ENCODE peak calls at places on chromosomes 16 and 17, in seven cellular contexts. J is keratinocyte, T is trophoblast cell, R is ascending aorta, F is thoracic aorta, P is foreskin keratinocyte, D is MM.1S. N is an unnamed sample.
A peak's percentile ranks its signal among the peaks of the same experiment; 100 is the strongest.

GRCh38 chr17:50129303-50129945 is 536 bp downstream of the SAMD14 start:
- DNase-seq in J (no peak), T (no peak), R (no peak), F (no peak), P (no peak), D (no peak), N (no peak)

GRCh38 chr16:64351116-64351515 is 770.7 kb downstream of the CDH11 start:
- DNase-seq in J (no peak), T (no peak), R (no peak), F (no peak), P (no peak), D (no peak), N (no peak)

GRCh38 chr17:43701318-43701743 is 39.6 kb upstream of the MEOX1 start:
- DNase-seq in J (no peak), T (no peak), R (no peak), F (no peak), P (no peak), D (peak; percentile 51), N (no peak)

GRCh38 chr17:43713494-43714162 is 45.0 kb downstream of the SOST start:
- DNase-seq in J (no peak), T (peak; percentile 47), R (no peak), F (no peak), P (peak; percentile 18), D (peak; percentile 17), N (no peak)

GRCh38 chr17:14926526-14927122 is 338.5 kb downstream of the PMP22 start:
- DNase-seq in J (no peak), T (peak; percentile 84), R (no peak), F (no peak), P (peak; percentile 49), D (peak; percentile 60), N (peak; percentile 22)

GRCh38 chr17:79145548-79145947 is 70.9 kb downstream of the ENGASE start:
- DNase-seq in J (no peak), T (no peak), R (no peak), F (no peak), P (no peak), D (no peak), N (no peak)

GRCh38 chr17:48153711-48154642 is 46.4 kb downstream of the SNX11 start:
- DNase-seq in J (no peak), T (no peak), R (no peak), F (no peak), P (peak; percentile 4), D (peak; percentile 35), N (no peak)

GRCh38 chr17:3529817-3530741 is 27.5 kb downstream of the TRPV3 start:
- DNase-seq in J (no peak), T (peak; percentile 89), R (no peak), F (no peak), P (no peak), D (no peak), N (no peak)

GRCh38 chr16:180101-180920 is at the start of gene HBQ1:
- DNase-seq in J (no peak), T (peak; percentile 41), R (no peak), F (no peak), P (no peak), D (no peak), N (no peak)

GRCh38 chr17:48646183-48647102 is 20.3 kb upstream of the HOXB9 start:
- DNase-seq in J (no peak), T (no peak), R (no peak), F (no peak), P (no peak), D (no peak), N (no peak)

GRCh38 chr17:56891751-56892150 is 22.1 kb downstream of the TRIM25 start:
- DNase-seq in J (no peak), T (peak; percentile 48), R (no peak), F (no peak), P (no peak), D (no peak), N (no peak)

GRCh38 chr17:82297280-82297803 is 20.1 kb downstream of the CD7 start:
- DNase-seq in J (no peak), T (peak; percentile 51), R (peak; percentile 81), F (peak; percentile 67), P (no peak), D (peak; percentile 77), N (peak; percentile 51)

GRCh38 chr17:2862197-2862596 is 66.0 kb downstream of the RAP1GAP2 start:
- DNase-seq in J (no peak), T (no peak), R (no peak), F (no peak), P (no peak), D (no peak), N (no peak)

GRCh38 chr17:40935624-40936023 is 1.8 kb downstream of the KRT23 start:
- DNase-seq in J (no peak), T (peak; percentile 76), R (no peak), F (no peak), P (no peak), D (no peak), N (no peak)

GRCh38 chr17:55430531-55431228 is 9.0 kb upstream of the MMD start:
- DNase-seq in J (no peak), T (no peak), R (no peak), F (no peak), P (no peak), D (no peak), N (no peak)
- H3K27ac ChIP-seq in J (no peak overlapping the region), T (peak overlapping the region; percentile 77), R (no peak overlapping the region), F (no peak overlapping the region), P (no peak overlapping the region), D (no peak overlapping the region), N (peak overlapping the region; percentile 4)

GRCh38 chr17:74776044-74776962 is at the start of gene NAT9:
- DNase-seq in J (peak; percentile 84), T (peak; percentile 99), R (peak; percentile 85), F (peak; percentile 93), P (peak; percentile 82), D (peak; percentile 97), N (peak; percentile 62)
- H3K27ac ChIP-seq in J (peak within 1 kb of the TSS; percentile 62), T (peak within 1 kb of the TSS; percentile 69), R (peak within 1 kb of the TSS; percentile 72), F (peak within 1 kb of the TSS; percentile 63), P (peak within 1 kb of the TSS; percentile 80), D (no peak within 1 kb of the TSS), N (peak within 1 kb of the TSS; percentile 59)

GRCh38 chr17:71828182-71828596 is 292.6 kb upstream of the SOX9 start:
- DNase-seq in J (no peak), T (no peak), R (no peak), F (no peak), P (peak; percentile 17), D (no peak), N (no peak)
- H3K27ac ChIP-seq in J (no peak overlapping the region), T (peak overlapping the region; percentile 49), R (no peak overlapping the region), F (no peak overlapping the region), P (no peak overlapping the region), D (no peak overlapping the region), N (no peak overlapping the region)

GRCh38 chr17:59786213-59786535 is 78.7 kb downstream of the VMP1 start:
- DNase-seq in J (no peak), T (no peak), R (no peak), F (no peak), P (no peak), D (peak; percentile 10), N (no peak)

GRCh38 chr17:59786536-59787319 is 79.3 kb downstream of the VMP1 start:
- DNase-seq in J (peak; percentile 87), T (peak; percentile 98), R (peak; percentile 35), F (peak; percentile 59), P (peak; percentile 100), D (peak; percentile 96), N (peak; percentile 100)

GRCh38 chr17:59793249-59793648 is 85.8 kb downstream of the VMP1 start:
- DNase-seq in J (no peak), T (no peak), R (no peak), F (no peak), P (no peak), D (no peak), N (no peak)

GRCh38 chr17:59791603-59792457 is 84.4 kb downstream of the VMP1 start:
- DNase-seq in J (no peak), T (no peak), R (no peak), F (no peak), P (no peak), D (no peak), N (no peak)

GRCh38 chr17:59790936-59791335 is 83.5 kb downstream of the VMP1 start:
- DNase-seq in J (no peak), T (peak; percentile 22), R (no peak), F (no peak), P (no peak), D (no peak), N (no peak)
- H3K27ac ChIP-seq in J (no peak overlapping the region), T (no peak overlapping the region), R (peak overlapping the region; percentile 73), F (peak overlapping the region; percentile 71), P (no peak overlapping the region), D (no peak overlapping the region), N (no peak overlapping the region)